ENCODE peak calls at places on chromosomes 11 and 22, in nine cellular contexts. One of them, this sample, is unnamed.

GRCh38 chr11:120339394-120339890 is 3.2 kb downstream of the ARHGEF12 start:
- DNase-seq in lower lobe of right lung: no peak
- DNase-seq in BE2C: peak
- DNase-seq in AG09319: no peak
- DNase-seq in Peyer's patch: no peak
- DNase-seq in transverse colon: peak
- DNase-seq in astrocyte of the cerebellum: no peak
- DNase-seq in mucosa of descending colon: no peak
- DNase-seq in fibroblast of villous mesenchyme: peak
- DNase-seq in this sample: peak

GRCh38 chr22:27554106-27554814 is 247.3 kb downstream of the MN1 start:
- DNase-seq in astrocyte of the cerebellum: peak
- DNase-seq in Peyer's patch: no peak
- DNase-seq in fibroblast of villous mesenchyme: peak
- DNase-seq in mucosa of descending colon: peak
- DNase-seq in BE2C: no peak
- DNase-seq in transverse colon: peak
- DNase-seq in lower lobe of right lung: no peak
- DNase-seq in AG09319: peak
- DNase-seq in this sample: peak

GRCh38 chr11:134944986-134945385 is 532.9 kb upstream of the B3GAT1 start:
- DNase-seq in BE2C: no peak
- DNase-seq in Peyer's patch: no peak
- DNase-seq in lower lobe of right lung: no peak
- DNase-seq in transverse colon: no peak
- DNase-seq in fibroblast of villous mesenchyme: no peak
- DNase-seq in astrocyte of the cerebellum: no peak
- DNase-seq in AG09319: no peak
- DNase-seq in mucosa of descending colon: no peak
- DNase-seq in this sample: no peak

GRCh38 chr22:27930246-27931060 is 11.4 kb upstream of the PITPNB start:
- DNase-seq in lower lobe of right lung: no peak
- DNase-seq in Peyer's patch: no peak
- DNase-seq in mucosa of descending colon: no peak
- DNase-seq in BE2C: no peak
- DNase-seq in AG09319: no peak
- DNase-seq in astrocyte of the cerebellum: no peak
- DNase-seq in transverse colon: no peak
- DNase-seq in fibroblast of villous mesenchyme: no peak
- DNase-seq in this sample: no peak

GRCh38 chr22:21652010-21652546 is 10.0 kb downstream of the SDF2L1 start:
- DNase-seq in fibroblast of villous mesenchyme: peak
- DNase-seq in transverse colon: peak
- DNase-seq in astrocyte of the cerebellum: peak
- DNase-seq in AG09319: peak
- DNase-seq in BE2C: peak
- DNase-seq in lower lobe of right lung: peak
- DNase-seq in Peyer's patch: peak
- DNase-seq in mucosa of descending colon: peak
- DNase-seq in this sample: peak

GRCh38 chr11:134277176-134278001 is 1.2 kb downstream of the GLB1L3 start:
- DNase-seq in BE2C: no peak
- DNase-seq in transverse colon: no peak
- DNase-seq in Peyer's patch: no peak
- DNase-seq in lower lobe of right lung: no peak
- DNase-seq in fibroblast of villous mesenchyme: no peak
- DNase-seq in AG09319: no peak
- DNase-seq in mucosa of descending colon: no peak
- DNase-seq in astrocyte of the cerebellum: no peak
- DNase-seq in this sample: no peak

GRCh38 chr11:27282141-27282590 is 80.8 kb downstream of the CCDC34 start:
- DNase-seq in transverse colon: no peak
- DNase-seq in mucosa of descending colon: no peak
- DNase-seq in Peyer's patch: no peak
- DNase-seq in astrocyte of the cerebellum: peak
- DNase-seq in lower lobe of right lung: no peak
- DNase-seq in AG09319: peak
- DNase-seq in fibroblast of villous mesenchyme: peak
- DNase-seq in BE2C: no peak
- DNase-seq in this sample: peak

GRCh38 chr22:29079218-29079901 is 6.5 kb downstream of the KREMEN1 start:
- DNase-seq in AG09319: peak
- DNase-seq in fibroblast of villous mesenchyme: no peak
- DNase-seq in lower lobe of right lung: no peak
- DNase-seq in mucosa of descending colon: peak
- DNase-seq in BE2C: peak
- DNase-seq in astrocyte of the cerebellum: peak
- DNase-seq in Peyer's patch: no peak
- DNase-seq in transverse colon: peak
- DNase-seq in this sample: no peak

GRCh38 chr11:100639140-100639539 is 47.9 kb upstream of the ARHGAP42 start:
- DNase-seq in BE2C: no peak
- DNase-seq in Peyer's patch: no peak
- DNase-seq in mucosa of descending colon: no peak
- DNase-seq in astrocyte of the cerebellum: peak
- DNase-seq in fibroblast of villous mesenchyme: peak
- DNase-seq in lower lobe of right lung: no peak
- DNase-seq in transverse colon: no peak
- DNase-seq in AG09319: no peak
- DNase-seq in this sample: peak

GRCh38 chr22:44729391-44730012 is 22.9 kb upstream of the ARHGAP8 start:
- DNase-seq in BE2C: peak
- DNase-seq in fibroblast of villous mesenchyme: peak
- DNase-seq in transverse colon: no peak
- DNase-seq in AG09319: peak
- DNase-seq in Peyer's patch: no peak
- DNase-seq in mucosa of descending colon: peak
- DNase-seq in astrocyte of the cerebellum: peak
- DNase-seq in lower lobe of right lung: no peak
- DNase-seq in this sample: peak

GRCh38 chr22:46524203-46524740 is 13.1 kb downstream of the CELSR1 start:
- DNase-seq in BE2C: no peak
- DNase-seq in AG09319: no peak
- DNase-seq in Peyer's patch: no peak
- DNase-seq in mucosa of descending colon: no peak
- DNase-seq in transverse colon: no peak
- DNase-seq in lower lobe of right lung: no peak
- DNase-seq in astrocyte of the cerebellum: no peak
- DNase-seq in fibroblast of villous mesenchyme: no peak
- DNase-seq in this sample: no peak

DNA sequence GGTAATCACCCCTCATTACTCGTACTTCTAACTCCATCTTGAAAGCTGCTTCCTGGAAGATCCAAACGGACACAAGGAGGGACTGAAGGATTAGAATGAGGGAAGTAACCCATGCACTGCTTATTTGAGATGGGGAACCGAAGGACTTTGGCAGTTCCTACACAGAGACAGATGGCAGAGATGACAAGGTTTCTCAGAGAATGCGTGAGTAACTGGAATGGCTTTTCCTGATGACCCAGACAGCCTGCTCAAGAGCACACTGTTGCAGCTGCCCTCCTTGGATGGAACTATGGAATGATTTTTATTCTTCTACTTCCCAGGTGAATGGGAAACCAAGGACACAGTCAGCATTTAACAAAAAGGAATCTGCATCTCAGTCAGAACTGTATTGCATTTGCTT is 7.3 kb downstream of the KCNJ11 start:
- DNase-seq in fibroblast of villous mesenchyme: no peak
- DNase-seq in mucosa of descending colon: no peak
- DNase-seq in lower lobe of right lung: no peak
- DNase-seq in BE2C: no peak
- DNase-seq in transverse colon: no peak
- DNase-seq in Peyer's patch: no peak
- DNase-seq in AG09319: no peak
- DNase-seq in astrocyte of the cerebellum: no peak
- DNase-seq in this sample: peak
- TF ChIP-seq CTCF in fibroblast of villous mesenchyme: no peak
- TF ChIP-seq CTCF in mucosa of descending colon: no peak
- TF ChIP-seq CTCF in lower lobe of right lung: no peak
- TF ChIP-seq CTCF in BE2C: no peak
- TF ChIP-seq CTCF in transverse colon: no peak
- TF ChIP-seq CTCF in Peyer's patch: no peak
- TF ChIP-seq CTCF in AG09319: no peak
- TF ChIP-seq CTCF in astrocyte of the cerebellum: no peak
- TF ChIP-seq CTCF in this sample: no peak

DNA sequence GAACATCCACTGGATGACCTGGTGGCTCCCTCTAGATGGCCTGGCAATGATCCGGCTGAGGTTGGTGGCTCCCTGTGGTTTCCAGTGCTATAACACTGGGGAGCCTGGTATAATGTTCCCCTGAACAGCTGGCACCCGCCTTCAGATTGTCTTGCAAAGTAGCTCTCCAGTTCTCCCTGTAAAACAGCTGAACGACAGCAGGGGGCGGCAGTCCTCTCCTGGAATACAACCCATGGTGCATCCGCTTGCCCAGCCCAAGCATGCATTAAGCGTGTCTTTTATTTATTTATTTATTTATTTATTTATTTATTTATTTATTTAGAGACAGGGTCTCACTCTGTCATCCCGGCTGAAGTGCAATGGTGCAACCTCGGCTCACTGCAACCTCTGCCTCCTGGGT is 258.9 kb downstream of the BUD13 start:
- DNase-seq in BE2C: peak
- DNase-seq in mucosa of descending colon: peak
- DNase-seq in Peyer's patch: no peak
- DNase-seq in AG09319: no peak
- DNase-seq in fibroblast of villous mesenchyme: peak
- DNase-seq in transverse colon: peak
- DNase-seq in lower lobe of right lung: no peak
- DNase-seq in astrocyte of the cerebellum: no peak
- DNase-seq in this sample: peak
- TF ChIP-seq CTCF in BE2C: peak
- TF ChIP-seq CTCF in mucosa of descending colon: no peak
- TF ChIP-seq CTCF in Peyer's patch: no peak
- TF ChIP-seq CTCF in AG09319: peak
- TF ChIP-seq CTCF in fibroblast of villous mesenchyme: peak
- TF ChIP-seq CTCF in transverse colon: peak
- TF ChIP-seq CTCF in lower lobe of right lung: peak
- TF ChIP-seq CTCF in astrocyte of the cerebellum: no peak
- TF ChIP-seq CTCF in this sample: peak

GRCh38 chr11:94593030-94593429 is 25.9 kb downstream of the PIWIL4 start:
- DNase-seq in Peyer's patch: no peak
- DNase-seq in fibroblast of villous mesenchyme: no peak
- DNase-seq in transverse colon: no peak
- DNase-seq in astrocyte of the cerebellum: no peak
- DNase-seq in mucosa of descending colon: no peak
- DNase-seq in AG09319: no peak
- DNase-seq in lower lobe of right lung: no peak
- DNase-seq in BE2C: no peak
- DNase-seq in this sample: peak
- TF ChIP-seq CTCF in Peyer's patch: no peak
- TF ChIP-seq CTCF in fibroblast of villous mesenchyme: no peak
- TF ChIP-seq CTCF in transverse colon: no peak
- TF ChIP-seq CTCF in astrocyte of the cerebellum: no peak
- TF ChIP-seq CTCF in mucosa of descending colon: no peak
- TF ChIP-seq CTCF in AG09319: no peak
- TF ChIP-seq CTCF in lower lobe of right lung: no peak
- TF ChIP-seq CTCF in BE2C: no peak
- TF ChIP-seq CTCF in this sample: no peak

GRCh38 chr22:37633082-37633692 is 6.3 kb upstream of the SH3BP1 start:
- DNase-seq in transverse colon: peak
- DNase-seq in lower lobe of right lung: no peak
- DNase-seq in Peyer's patch: peak
- DNase-seq in fibroblast of villous mesenchyme: no peak
- DNase-seq in mucosa of descending colon: peak
- DNase-seq in astrocyte of the cerebellum: no peak
- DNase-seq in AG09319: no peak
- DNase-seq in BE2C: no peak
- DNase-seq in this sample: no peak

GRCh38 chr22:37633693-37634504 is 5.6 kb upstream of the SH3BP1 start:
- DNase-seq in transverse colon: peak
- DNase-seq in lower lobe of right lung: peak
- DNase-seq in fibroblast of villous mesenchyme: peak
- DNase-seq in astrocyte of the cerebellum: peak
- DNase-seq in Peyer's patch: peak
- DNase-seq in BE2C: peak
- DNase-seq in mucosa of descending colon: peak
- DNase-seq in AG09319: peak
- DNase-seq in this sample: peak

GRCh38 chr22:37636186-37636948 is 3.1 kb upstream of the SH3BP1 start:
- DNase-seq in mucosa of descending colon: peak
- DNase-seq in transverse colon: peak
- DNase-seq in astrocyte of the cerebellum: peak
- DNase-seq in BE2C: no peak
- DNase-seq in AG09319: no peak
- DNase-seq in fibroblast of villous mesenchyme: peak
- DNase-seq in Peyer's patch: peak
- DNase-seq in lower lobe of right lung: no peak
- DNase-seq in this sample: peak

GRCh38 chr22:37635157-37635556 is 4.3 kb upstream of the SH3BP1 start:
- DNase-seq in mucosa of descending colon: no peak
- DNase-seq in astrocyte of the cerebellum: no peak
- DNase-seq in BE2C: no peak
- DNase-seq in lower lobe of right lung: no peak
- DNase-seq in AG09319: no peak
- DNase-seq in Peyer's patch: no peak
- DNase-seq in transverse colon: no peak
- DNase-seq in fibroblast of villous mesenchyme: no peak
- DNase-seq in this sample: no peak

GRCh38 chr22:37634505-37635002 is 4.9 kb upstream of the SH3BP1 start:
- DNase-seq in fibroblast of villous mesenchyme: no peak
- DNase-seq in transverse colon: no peak
- DNase-seq in mucosa of descending colon: no peak
- DNase-seq in astrocyte of the cerebellum: no peak
- DNase-seq in Peyer's patch: no peak
- DNase-seq in BE2C: peak
- DNase-seq in AG09319: no peak
- DNase-seq in lower lobe of right lung: no peak
- DNase-seq in this sample: no peak
- TF ChIP-seq CTCF in fibroblast of villous mesenchyme: peak
- TF ChIP-seq CTCF in transverse colon: no peak
- TF ChIP-seq CTCF in mucosa of descending colon: no peak
- TF ChIP-seq CTCF in astrocyte of the cerebellum: peak
- TF ChIP-seq CTCF in Peyer's patch: no peak
- TF ChIP-seq CTCF in BE2C: peak
- TF ChIP-seq CTCF in AG09319: peak
- TF ChIP-seq CTCF in lower lobe of right lung: no peak
- TF ChIP-seq CTCF in this sample: peak

DNA sequence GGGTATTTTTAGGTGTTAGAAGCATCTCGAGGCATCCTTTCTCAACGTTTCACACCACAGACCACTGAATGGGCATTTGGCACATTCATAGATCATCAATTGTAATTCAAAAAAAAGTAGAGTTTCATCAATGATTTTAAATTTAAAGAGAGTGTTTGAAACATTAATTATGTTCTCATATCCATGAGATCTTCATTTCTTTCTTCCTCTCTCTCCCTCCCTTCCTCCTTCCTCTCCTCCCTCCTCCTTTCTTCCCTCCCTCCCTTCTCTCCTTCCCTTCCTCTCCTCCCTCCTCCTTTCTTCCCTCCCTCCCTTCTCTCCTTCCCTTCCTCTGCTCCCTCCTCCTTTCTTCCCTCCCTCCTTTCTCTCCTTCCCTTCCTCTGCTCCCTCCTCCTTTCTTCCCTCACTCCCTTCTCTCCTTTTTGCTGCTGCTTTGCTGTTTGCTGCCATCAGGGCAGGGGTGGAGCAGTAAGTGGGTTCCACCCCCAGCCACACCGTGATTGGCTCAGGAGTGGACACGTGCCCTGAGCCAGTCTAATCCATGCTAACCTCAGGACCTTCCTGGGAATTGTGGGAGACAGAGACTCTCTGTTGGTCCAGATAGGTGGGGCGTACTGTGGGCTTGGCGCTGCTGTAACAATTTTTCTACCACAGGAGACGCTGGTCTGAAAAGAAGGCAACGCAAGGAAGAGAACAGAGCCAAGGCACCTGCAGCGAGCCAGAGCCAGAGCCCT is 33.8 kb upstream of the APOBEC3A start:
- DNase-seq in lower lobe of right lung: peak
- DNase-seq in Peyer's patch: no peak
- DNase-seq in mucosa of descending colon: peak
- DNase-seq in fibroblast of villous mesenchyme: peak
- DNase-seq in AG09319: peak
- DNase-seq in astrocyte of the cerebellum: peak
- DNase-seq in BE2C: peak
- DNase-seq in transverse colon: peak
- DNase-seq in this sample: peak
- TF ChIP-seq CTCF in lower lobe of right lung: peak
- TF ChIP-seq CTCF in Peyer's patch: no peak
- TF ChIP-seq CTCF in mucosa of descending colon: no peak
- TF ChIP-seq CTCF in fibroblast of villous mesenchyme: peak
- TF ChIP-seq CTCF in AG09319: peak
- TF ChIP-seq CTCF in astrocyte of the cerebellum: peak
- TF ChIP-seq CTCF in BE2C: peak
- TF ChIP-seq CTCF in transverse colon: peak
- TF ChIP-seq CTCF in this sample: peak